ENCODE peak calls at places on chromosome 7, in five cellular contexts. Q is Kasumi-1, O is KBM-7, M is Caco-2, U is T-helper 1 cell. D is an unnamed sample.

GRCh38 chr7:112411186-112411795 is 39.0 kb upstream of the IFRD1 start:
- DNase-seq in O (no peak), M (peak), U (no peak), Q (peak), D (no peak)

GRCh38 chr7:130147710-130148325 is 57.4 kb downstream of the TMEM209 start:
- DNase-seq in Q (no peak), M (no peak), O (no peak), U (no peak), D (peak)

GRCh38 chr7:137127058-137127457 is 216.5 kb downstream of the PTN start:
- DNase-seq in M (no peak), U (no peak), O (no peak), Q (no peak), D (no peak)

GRCh38 chr7:27172388-27172774 is 1.7 kb downstream of the HOXA10 start:
- DNase-seq in O (peak), U (no peak), Q (peak), M (no peak), D (no peak)

GRCh38 chr7:54159088-54159487 is 383.1 kb upstream of the VSTM2A start:
- DNase-seq in U (no peak), M (no peak), O (no peak), Q (no peak), D (no peak)

GRCh38 chr7:55554055-55554454 is 18.2 kb downstream of the VOPP1 start:
- DNase-seq in U (no peak), O (no peak), Q (no peak), M (no peak), D (no peak)

GRCh38 chr7:26180792-26181198 is 19.8 kb downstream of the HNRNPA2B1 start:
- DNase-seq in Q (no peak), U (no peak), M (peak), O (no peak), D (no peak)

GRCh38 chr7:127819975-127820778 is 168.2 kb downstream of the SND1 start:
- DNase-seq in M (peak), U (no peak), O (peak), Q (peak), D (no peak)

GRCh38 chr7:157474685-157475084 is 137.9 kb downstream of the DNAJB6 start:
- DNase-seq in Q (peak), M (peak), O (peak), U (no peak), D (peak)

GRCh38 chr7:155961241-155962190 is 149.3 kb upstream of the SHH start:
- DNase-seq in O (no peak), M (no peak), U (no peak), Q (no peak), D (no peak)

GRCh38 chr7:95817846-95818245 is 45.5 kb downstream of the DYNC1I1 start:
- DNase-seq in U (no peak), Q (no peak), M (no peak), O (no peak), D (no peak)